ENCODE peak calls at places on chromosomes 4 and X, in eight cellular contexts. One of them, this sample, is unnamed.

GRCh38 chr4:176150704-176151103 is 44.7 kb downstream of the SPATA4 start:
- DNase-seq in OCI-M1: no peak
- DNase-seq in uterus: no peak
- DNase-seq in NCI-H1105 treated with DMSO at 0.1 percent for 48 hours: no peak
- DNase-seq in HS-5: no peak
- DNase-seq in cerebellar cortex: no peak
- DNase-seq in ACHN: no peak
- DNase-seq in iris pigment epithelial cell: no peak
- DNase-seq in this sample: no peak

GRCh38 chr4:19438228-19438627 is 813.5 kb upstream of the SLIT2 start:
- DNase-seq in OCI-M1: no peak
- DNase-seq in NCI-H1105 treated with DMSO at 0.1 percent for 48 hours: no peak
- DNase-seq in iris pigment epithelial cell: peak; percentile 78
- DNase-seq in ACHN: no peak
- DNase-seq in uterus: no peak
- DNase-seq in HS-5: no peak
- DNase-seq in cerebellar cortex: no peak
- DNase-seq in this sample: no peak

GRCh38 chr4:25367004-25367621 is 9.9 kb upstream of the ANAPC4 start:
- DNase-seq in iris pigment epithelial cell: peak; percentile 55
- DNase-seq in NCI-H1105 treated with DMSO at 0.1 percent for 48 hours: peak; percentile 42
- DNase-seq in cerebellar cortex: peak; percentile 34
- DNase-seq in HS-5: no peak
- DNase-seq in ACHN: peak; percentile 41
- DNase-seq in OCI-M1: peak; percentile 71
- DNase-seq in uterus: no peak
- DNase-seq in this sample: peak; percentile 38

GRCh38 chrX:47321386-47321785 is 49.0 kb upstream of the ZNF157 start:
- DNase-seq in uterus: peak; percentile 74
- DNase-seq in HS-5: no peak
- DNase-seq in iris pigment epithelial cell: peak; percentile 68
- DNase-seq in ACHN: no peak
- DNase-seq in cerebellar cortex: peak; percentile 83
- DNase-seq in NCI-H1105 treated with DMSO at 0.1 percent for 48 hours: peak; percentile 3
- DNase-seq in OCI-M1: no peak
- DNase-seq in this sample: no peak

GRCh38 chr4:10075158-10075863 is 41.3 kb downstream of the WDR1 start:
- DNase-seq in HS-5: no peak
- DNase-seq in ACHN: no peak
- DNase-seq in cerebellar cortex: no peak
- DNase-seq in iris pigment epithelial cell: no peak
- DNase-seq in OCI-M1: no peak
- DNase-seq in NCI-H1105 treated with DMSO at 0.1 percent for 48 hours: no peak
- DNase-seq in uterus: peak; percentile 16
- DNase-seq in this sample: no peak

GRCh38 chr4:8600686-8601085 is 8.1 kb downstream of the CPZ start:
- DNase-seq in NCI-H1105 treated with DMSO at 0.1 percent for 48 hours: no peak
- DNase-seq in OCI-M1: no peak
- DNase-seq in uterus: no peak
- DNase-seq in cerebellar cortex: no peak
- DNase-seq in HS-5: no peak
- DNase-seq in ACHN: no peak
- DNase-seq in iris pigment epithelial cell: no peak
- DNase-seq in this sample: no peak

GRCh38 chrX:48508400-48509244 is at the start of gene PORCN:
- DNase-seq in ACHN: peak; percentile 60
- DNase-seq in cerebellar cortex: peak; percentile 75
- DNase-seq in NCI-H1105 treated with DMSO at 0.1 percent for 48 hours: peak; percentile 52
- DNase-seq in uterus: peak; percentile 81
- DNase-seq in iris pigment epithelial cell: peak; percentile 56
- DNase-seq in HS-5: no peak
- DNase-seq in OCI-M1: peak; percentile 73
- DNase-seq in this sample: peak; percentile 76

GRCh38 chrX:74371823-74372222 is 49.5 kb upstream of the SLC16A2 start:
- DNase-seq in ACHN: no peak
- DNase-seq in NCI-H1105 treated with DMSO at 0.1 percent for 48 hours: no peak
- DNase-seq in cerebellar cortex: no peak
- DNase-seq in uterus: no peak
- DNase-seq in HS-5: no peak
- DNase-seq in iris pigment epithelial cell: no peak
- DNase-seq in OCI-M1: peak; percentile 41
- DNase-seq in this sample: no peak

GRCh38 chr4:7295201-7295916 is 103.0 kb downstream of the SORCS2 start:
- DNase-seq in NCI-H1105 treated with DMSO at 0.1 percent for 48 hours: no peak
- DNase-seq in iris pigment epithelial cell: peak; percentile 10
- DNase-seq in OCI-M1: no peak
- DNase-seq in HS-5: no peak
- DNase-seq in uterus: peak; percentile 75
- DNase-seq in cerebellar cortex: peak; percentile 18
- DNase-seq in ACHN: no peak
- DNase-seq in this sample: no peak

GRCh38 chr4:143183513-143184216 is 1.1 kb upstream of the USP38 start:
- DNase-seq in HS-5: no peak
- DNase-seq in uterus: no peak
- DNase-seq in ACHN: no peak
- DNase-seq in NCI-H1105 treated with DMSO at 0.1 percent for 48 hours: no peak
- DNase-seq in cerebellar cortex: peak; percentile 26
- DNase-seq in OCI-M1: peak; percentile 74
- DNase-seq in iris pigment epithelial cell: no peak
- DNase-seq in this sample: no peak

GRCh38 chr4:28759064-28759463 is 1898.4 kb downstream of the STIM2 start:
- DNase-seq in HS-5: no peak
- DNase-seq in iris pigment epithelial cell: peak; percentile 21
- DNase-seq in ACHN: no peak
- DNase-seq in NCI-H1105 treated with DMSO at 0.1 percent for 48 hours: no peak
- DNase-seq in OCI-M1: peak; percentile 89
- DNase-seq in uterus: no peak
- DNase-seq in cerebellar cortex: no peak
- DNase-seq in this sample: no peak

GRCh38 chrX:74343970-74344622 is 40.1 kb downstream of the ZCCHC13 start:
- DNase-seq in HS-5: peak; percentile 88
- DNase-seq in NCI-H1105 treated with DMSO at 0.1 percent for 48 hours: peak; percentile 71
- DNase-seq in uterus: no peak
- DNase-seq in iris pigment epithelial cell: peak; percentile 88
- DNase-seq in cerebellar cortex: peak; percentile 75
- DNase-seq in OCI-M1: peak; percentile 88
- DNase-seq in ACHN: peak; percentile 85
- DNase-seq in this sample: peak; percentile 85